ENCODE peak calls at places on chromosomes 11 and 22, in nine cellular contexts. L is HEK293T; A is fibroblast of mammary gland; B is Kasumi-1; O is AG04449; C is posterior cingulate gyrus; S is HTR-8/SVneo; J is effector CD4-positive, alpha-beta T cell; P is PC-9. Q is an unnamed sample.

GRCh38 chr11:12287374-12288211 is 89.8 kb upstream of the PARVA start:
- DNase-seq in L (no peak), B (peak), A (peak), J (no peak), P (peak), O (peak), S (peak), C (peak), Q (no peak)

GRCh38 chr11:65912840-65913239 is 6.0 kb downstream of the C11orf68 start:
- DNase-seq in L (no peak), S (no peak), O (no peak), B (no peak), J (no peak), A (peak), P (no peak), C (peak), Q (no peak)

GRCh38 chr11:2204361-2205213 is 33.0 kb upstream of the TH start:
- DNase-seq in S (no peak), J (no peak), B (no peak), C (peak), L (no peak), A (no peak), O (no peak), P (no peak), Q (no peak)

GRCh38 chr22:17761145-17761488 is 13.2 kb downstream of the BID start:
- DNase-seq in P (no peak), C (no peak), J (no peak), O (no peak), L (no peak), A (no peak), S (no peak), B (no peak), Q (no peak)

GRCh38 chr11:117295438-117296137 is 4.4 kb downstream of the BACE1-AS start:
- DNase-seq in P (no peak), B (no peak), J (no peak), A (no peak), O (no peak), L (no peak), S (no peak), C (peak), Q (peak)

GRCh38 chr11:117613521-117613920 is 183.5 kb downstream of the DSCAML1 start:
- DNase-seq in J (no peak), S (no peak), P (no peak), C (no peak), A (no peak), B (no peak), L (no peak), O (no peak), Q (no peak)

GRCh38 chr11:10514713-10515112 is 26.3 kb downstream of the RNF141 start:
- DNase-seq in O (no peak), B (no peak), L (no peak), A (peak), P (no peak), J (no peak), S (no peak), C (no peak), Q (no peak)

GRCh38 chr22:19287889-19288288 is 3.6 kb downstream of the CLTCL1 start:
- DNase-seq in L (no peak), J (no peak), O (peak), C (no peak), P (peak), S (no peak), B (no peak), A (peak), Q (no peak)

GRCh38 chr11:69134957-69135356 is 20.8 kb upstream of the SMIM38 start:
- DNase-seq in C (peak), S (no peak), J (no peak), O (no peak), L (no peak), B (no peak), A (no peak), P (no peak), Q (no peak)

GRCh38 chr11:91700854-91701253 is 523.8 kb upstream of the FAT3 start:
- DNase-seq in P (no peak), C (no peak), O (no peak), B (no peak), J (no peak), L (no peak), S (no peak), A (no peak), Q (no peak)

GRCh38 chr11:12052676-12053605 is 44.5 kb upstream of the DKK3 start:
- DNase-seq in S (no peak), B (no peak), J (no peak), O (no peak), A (peak), L (no peak), P (no peak), C (peak), Q (no peak)